ENCODE peak calls at places on chromosomes 12 and 14, in five cellular contexts. I is CD8-positive, alpha-beta memory T cell; S is substantia nigra; B is heart right ventricle; X is brain microvascular endothelial cell. G is an unnamed sample.

GRCh38 chr12:69052613-69053408 is 119.8 kb upstream of the CPM start:
- DNase-seq in I (no peak), S (no peak), B (no peak), X (peak), G (no peak)

GRCh38 chr14:52987042-52987441 is 36.2 kb upstream of the FERMT2 start:
- DNase-seq in I (no peak), S (no peak), B (no peak), X (no peak), G (no peak)

GRCh38 chr14:91439345-91439744 is 21.7 kb upstream of the CCDC88C start:
- DNase-seq in I (no peak), S (no peak), B (no peak), X (no peak), G (no peak)

GRCh38 chr14:49594347-49595089 is 4.2 kb upstream of the LRR1 start:
- DNase-seq in I (no peak), S (no peak), B (no peak), X (peak), G (no peak)

GRCh38 chr14:85533821-85534271 is 3.9 kb downstream of the FLRT2 start:
- DNase-seq in I (no peak), S (no peak), B (no peak), X (no peak), G (peak)

GRCh38 chr12:117119592-117120198 is 20.5 kb upstream of the TESC start:
- DNase-seq in I (no peak), S (no peak), B (no peak), X (no peak), G (no peak)

GRCh38 chr12:95204141-95204866 is 13.0 kb downstream of the FGD6 start:
- DNase-seq in I (no peak), S (no peak), B (peak), X (peak), G (no peak)

GRCh38 chr12:52151859-52152783 is 39.7 kb downstream of the KRT80 start:
- DNase-seq in I (peak), S (no peak), B (peak), X (no peak), G (peak)

GRCh38 chr14:59427653-59428578 is 37.3 kb downstream of the GPR135 start:
- DNase-seq in I (no peak), S (no peak), B (peak), X (peak), G (no peak)

GRCh38 chr12:107645630-107646333 is 39.8 kb upstream of the PWP1 start:
- DNase-seq in I (no peak), S (no peak), B (peak), X (no peak), G (peak)

GRCh38 chr14:52286659-52287649 is 19.5 kb downstream of the PTGDR start:
- DNase-seq in I (no peak), S (no peak), B (no peak), X (no peak), G (no peak)

GRCh38 chr12:102659200-102659911 is 179.0 kb upstream of the IGF1 start:
- DNase-seq in I (no peak), S (no peak), B (no peak), X (no peak), G (no peak)

GRCh38 chr14:105478624-105479305 is 4.1 kb downstream of the CRIP2 start:
- DNase-seq in I (peak), S (no peak), B (no peak), X (no peak), G (no peak)

GRCh38 chr14:103372552-103373304 is 12.5 kb upstream of the MARK3 start:
- DNase-seq in I (no peak), S (no peak), B (no peak), X (peak), G (no peak)

GRCh38 chr14:21923820-21924219 is 250.2 kb upstream of the OR4E1 start:
- DNase-seq in I (peak), S (no peak), B (no peak), X (no peak), G (no peak)
- H3K27ac ChIP-seq in I (no peak), S (no peak), B (no peak), X (no peak), G (no peak)

GRCh38 chr14:73784065-73784987 is 67.3 kb upstream of the PTGR2 start:
- DNase-seq in I (no peak), S (no peak), B (no peak), X (no peak), G (no peak)

GRCh38 chr14:73783107-73783727 is 68.4 kb upstream of the PTGR2 start:
- DNase-seq in I (no peak), S (no peak), B (no peak), X (no peak), G (no peak)

GRCh38 chr14:73780391-73780790 is 66.2 kb upstream of the PNMA1 start:
- DNase-seq in I (no peak), S (no peak), B (no peak), X (no peak), G (no peak)

GRCh38 chr14:73780896-73781295 is 66.7 kb upstream of the PNMA1 start:
- DNase-seq in I (no peak), S (no peak), B (no peak), X (no peak), G (no peak)

DNA sequence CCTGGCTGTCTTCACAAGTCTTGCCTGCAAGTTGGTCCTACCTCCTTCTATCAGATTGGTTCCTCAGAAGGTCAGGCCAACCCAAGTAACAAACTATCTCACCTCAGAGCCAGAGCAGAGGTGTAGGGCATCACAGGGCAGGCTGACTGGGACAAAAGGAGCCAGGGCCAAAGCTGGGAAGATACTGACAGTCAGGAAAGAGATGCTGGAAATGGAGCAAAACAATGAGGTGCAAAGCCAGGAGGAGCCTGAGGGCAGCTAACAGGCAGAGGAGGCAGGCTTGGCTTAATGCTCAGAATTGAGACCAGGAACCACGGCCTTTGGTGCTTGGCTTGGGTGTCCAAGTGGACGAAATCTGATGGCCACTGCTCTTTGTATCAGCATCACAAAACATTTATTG is 68.4 kb upstream of the PNMA1 start:
- DNase-seq in I (no peak), S (no peak), B (no peak), X (no peak), G (no peak)
- H3K27ac ChIP-seq in I (no peak), S (no peak), B (peak), X (no peak), G (peak)

GRCh38 chr12:19542606-19543005 is 103.3 kb downstream of the AEBP2 start:
- DNase-seq in I (no peak), S (no peak), B (no peak), X (no peak), G (no peak)

GRCh38 chr12:19544351-19544750 is 105.1 kb downstream of the AEBP2 start:
- DNase-seq in I (no peak), S (no peak), B (no peak), X (no peak), G (no peak)

GRCh38 chr12:19547258-19547657 is 108.0 kb downstream of the AEBP2 start:
- DNase-seq in I (no peak), S (no peak), B (no peak), X (no peak), G (no peak)

GRCh38 chr12:19546611-19547162 is 107.4 kb downstream of the AEBP2 start:
- DNase-seq in I (no peak), S (no peak), B (peak), X (no peak), G (no peak)

GRCh38 chr12:19546027-19546426 is 106.7 kb downstream of the AEBP2 start:
- DNase-seq in I (no peak), S (no peak), B (peak), X (no peak), G (no peak)
- H3K27ac ChIP-seq in I (no peak), S (no peak), B (peak), X (no peak), G (peak)

GRCh38 chr12:6387541-6387940 is 3.6 kb downstream of the LTBR start:
- DNase-seq in I (no peak), S (no peak), B (no peak), X (no peak), G (no peak)
- H3K27ac ChIP-seq in I (no peak), S (no peak), B (no peak), X (no peak), G (no peak)

GRCh38 chr14:89615421-89615820 is 198.4 kb upstream of the FOXN3 start:
- DNase-seq in I (no peak), S (no peak), B (no peak), X (no peak), G (no peak)

GRCh38 chr14:89616425-89617141 is 199.6 kb upstream of the FOXN3 start:
- DNase-seq in I (peak), S (no peak), B (no peak), X (peak), G (no peak)

GRCh38 chr14:89613260-89614008 is 196.4 kb upstream of the FOXN3 start:
- DNase-seq in I (no peak), S (no peak), B (no peak), X (no peak), G (no peak)

GRCh38 chr14:89617142-89617460 is 200.1 kb upstream of the FOXN3 start:
- DNase-seq in I (no peak), S (no peak), B (no peak), X (no peak), G (no peak)

GRCh38 chr14:89614009-89614691 is 197.1 kb upstream of the FOXN3 start:
- DNase-seq in I (no peak), S (no peak), B (no peak), X (no peak), G (no peak)
- H3K27ac ChIP-seq in I (no peak), S (no peak), B (peak), X (no peak), G (no peak)

DNA sequence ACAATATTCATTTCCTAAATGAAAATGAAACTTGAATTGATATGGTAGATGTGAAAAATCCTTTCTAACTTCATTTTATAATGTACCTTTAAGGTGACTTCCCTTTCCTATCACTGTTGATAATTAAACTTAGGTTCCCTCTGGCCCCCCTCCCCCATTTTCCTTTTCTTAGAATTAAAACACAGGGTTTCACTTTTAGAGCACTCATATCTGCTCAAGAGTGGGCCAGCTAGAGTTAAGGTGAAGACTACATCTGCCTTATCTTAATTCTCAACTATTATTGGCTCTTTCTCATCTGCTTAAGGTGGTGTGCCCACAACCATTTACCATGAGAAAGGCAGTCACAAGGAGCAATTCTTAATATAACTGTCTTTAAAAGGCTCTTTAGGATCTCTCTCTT is 49.7 kb downstream of the LIN52 start:
- DNase-seq in I (no peak), S (no peak), B (no peak), X (no peak), G (no peak)
- H3K27ac ChIP-seq in I (no peak), S (no peak), B (no peak), X (no peak), G (no peak)

GRCh38 chr14:34036319-34036761 is 85.5 kb upstream of the EGLN3 start:
- DNase-seq in I (no peak), S (no peak), B (no peak), X (no peak), G (no peak)
- H3K27ac ChIP-seq in I (no peak), S (no peak), B (peak), X (no peak), G (no peak)

GRCh38 chr12:93390025-93390424 is 12.3 kb downstream of the NUDT4 start:
- DNase-seq in I (no peak), S (no peak), B (no peak), X (no peak), G (no peak)
- H3K27ac ChIP-seq in I (no peak), S (no peak), B (peak), X (no peak), G (no peak)